ENCODE peak calls at places on chromosomes 6 and 20, in five cellular contexts. R is endothelial cell of umbilical vein, P is GM12878, A is A549, K is K562. N is an unnamed sample.
A peak's percentile ranks its signal among the peaks of the same experiment; 100 is the strongest.

GRCh38 chr6:30844118-30844535 is 40.2 kb upstream of the DDR1 start:
- DNase-seq in K (no peak), P (no peak), A (no peak), R (no peak), N (no peak)

GRCh38 chr6:16102208-16102607 is 26.7 kb upstream of the MYLIP start:
- DNase-seq in K (no peak), R (no peak), P (no peak), A (no peak), N (no peak)

GRCh38 chr6:142530566-142530965 is 228.8 kb downstream of the ADGRG6 start:
- DNase-seq in P (no peak), K (no peak), A (no peak), R (no peak), N (no peak)

GRCh38 chr6:41543087-41543486 is 3.1 kb upstream of the FOXP4 start:
- DNase-seq in K (no peak), A (no peak), P (no peak), R (no peak), N (no peak)

GRCh38 chr6:92114091-92114490 is 1305.3 kb downstream of the EPHA7 start:
- DNase-seq in P (no peak), R (no peak), A (no peak), K (no peak), N (no peak)

GRCh38 chr20:38452880-38453624 is 17.9 kb upstream of the SNHG17 start:
- DNase-seq in P (no peak), K (peak; percentile 93), R (peak; percentile 77), A (no peak), N (no peak)

GRCh38 chr6:144753023-144753705 is 468.0 kb downstream of the UTRN start:
- DNase-seq in A (no peak), P (peak; percentile 34), K (no peak), R (no peak), N (no peak)

GRCh38 chr20:43837856-43838702 is 76.6 kb upstream of the TOX2 start:
- DNase-seq in R (no peak), P (no peak), K (no peak), A (no peak), N (no peak)

GRCh38 chr20:24382330-24382729 is 87.1 kb upstream of the SYNDIG1 start:
- DNase-seq in K (no peak), P (no peak), R (no peak), A (no peak), N (no peak)

GRCh38 chr6:29629571-29629970 is 3.4 kb downstream of the GABBR1 start:
- DNase-seq in K (peak; percentile 5), P (no peak), R (no peak), A (no peak), N (no peak)

GRCh38 chr20:24729896-24730605 is 219.0 kb upstream of the CST7 start:
- DNase-seq in P (no peak), K (no peak), A (no peak), R (no peak), N (no peak)

GRCh38 chr6:41877051-41877680 is 18.0 kb downstream of the USP49 start:
- DNase-seq in A (no peak), P (no peak), K (no peak), R (no peak), N (no peak)

GRCh38 chr20:50313223-50313820 is 122.7 kb downstream of the CEBPB start:
- DNase-seq in P (no peak), A (peak; percentile 88), R (no peak), K (no peak), N (no peak)

GRCh38 chr20:19376451-19376971 is 164.1 kb downstream of the SLC24A3 start:
- DNase-seq in P (no peak), K (no peak), A (no peak), R (no peak), N (no peak)

GRCh38 chr6:57257911-57258541 is 35.9 kb upstream of the RAB23 start:
- DNase-seq in A (no peak), K (no peak), P (no peak), R (peak; percentile 12), N (no peak)

GRCh38 chr6:162971346-162971745 is 243.6 kb downstream of the PACRG start:
- DNase-seq in A (no peak), R (no peak), P (no peak), K (no peak), N (no peak)

GRCh38 chr20:49853640-49854039 is 41.0 kb downstream of the SLC9A8 start:
- DNase-seq in K (no peak), P (no peak), R (peak; percentile 61), A (no peak), N (no peak)

GRCh38 chr6:135291288-135292116 is 110.4 kb downstream of the MYB start:
- DNase-seq in K (peak; percentile 64), A (no peak), R (peak; percentile 73), P (no peak), N (peak; percentile 74)

GRCh38 chr20:45028424-45029136 is 62.3 kb downstream of the STK4 start:
- DNase-seq in A (no peak), K (no peak), P (no peak), R (no peak), N (no peak)

GRCh38 chr6:37061157-37061804 is 55.8 kb downstream of the FGD2 start:
- DNase-seq in A (no peak), K (no peak), P (no peak), R (no peak), N (no peak)

GRCh38 chr6:165515963-165516624 is 146.9 kb downstream of the PDE10A start:
- DNase-seq in A (peak; percentile 19), K (no peak), R (peak; percentile 17), P (no peak), N (no peak)

GRCh38 chr6:129498556-129498940 is 211.4 kb downstream of the ARHGAP18 start:
- DNase-seq in A (no peak), K (no peak), R (no peak), P (no peak), N (no peak)

GRCh38 chr20:10511507-10512231 is 76.6 kb downstream of the SLX4IP start:
- DNase-seq in R (peak; percentile 94), K (peak; percentile 93), P (peak; percentile 94), A (peak; percentile 94), N (peak; percentile 98)

GRCh38 chr20:25341716-25342680 is 48.6 kb downstream of the ABHD12 start:
- DNase-seq in P (no peak), A (no peak), K (no peak), R (no peak), N (no peak)

GRCh38 chr6:77457720-77458349 is 5.5 kb downstream of the HTR1B start:
- DNase-seq in R (peak; percentile 93), K (peak; percentile 48), P (no peak), A (peak; percentile 31), N (peak; percentile 65)

GRCh38 chr6:81814365-81815109 is 62.1 kb upstream of the TENT5A start:
- DNase-seq in P (no peak), K (no peak), A (no peak), R (no peak), N (no peak)

GRCh38 chr6:150766201-150766997 is 99.1 kb upstream of the MTHFD1L start:
- DNase-seq in A (no peak), K (no peak), R (peak; percentile 57), P (no peak), N (no peak)

GRCh38 chr20:57484772-57485171 is 40.2 kb downstream of the CTCFL start:
- DNase-seq in K (no peak), R (no peak), P (no peak), A (no peak), N (no peak)

DNA sequence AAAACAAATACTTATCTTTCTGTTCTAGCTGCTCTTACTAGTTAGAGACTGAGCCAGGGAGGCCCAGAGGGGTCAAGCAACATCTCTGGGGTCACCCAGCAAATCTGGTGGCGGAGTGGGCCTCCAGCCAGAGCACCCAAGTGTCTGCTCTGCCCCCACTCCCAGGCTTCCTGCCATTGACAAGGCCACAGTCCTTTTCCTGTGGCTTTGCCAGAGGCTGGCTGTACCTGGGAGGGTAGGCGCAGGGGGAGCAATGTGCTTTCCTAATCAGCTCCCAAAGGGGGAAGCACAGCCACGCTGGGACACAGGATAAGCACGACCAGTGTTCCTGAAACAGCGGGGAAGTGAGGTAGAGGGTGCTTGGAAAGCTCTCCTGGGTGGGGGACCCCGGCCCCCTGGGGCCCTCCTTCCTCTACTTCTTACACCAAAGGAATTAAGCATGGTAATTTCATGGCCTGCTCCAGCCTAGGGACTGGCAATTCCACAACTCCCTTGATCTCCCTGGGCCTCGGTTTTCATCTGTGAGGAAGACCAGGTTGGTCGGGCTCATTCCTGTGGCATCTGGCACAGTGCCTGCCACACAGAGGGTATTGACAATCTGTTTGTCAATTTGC is 7.6 kb downstream of the TCF15 start:
- DNase-seq in K (no peak), A (no peak), P (no peak), R (peak; percentile 27), N (no peak)
- TF ChIP-seq MYC in K (no peak), A (no peak), P (no peak), R (no peak), N (no peak)

DNA sequence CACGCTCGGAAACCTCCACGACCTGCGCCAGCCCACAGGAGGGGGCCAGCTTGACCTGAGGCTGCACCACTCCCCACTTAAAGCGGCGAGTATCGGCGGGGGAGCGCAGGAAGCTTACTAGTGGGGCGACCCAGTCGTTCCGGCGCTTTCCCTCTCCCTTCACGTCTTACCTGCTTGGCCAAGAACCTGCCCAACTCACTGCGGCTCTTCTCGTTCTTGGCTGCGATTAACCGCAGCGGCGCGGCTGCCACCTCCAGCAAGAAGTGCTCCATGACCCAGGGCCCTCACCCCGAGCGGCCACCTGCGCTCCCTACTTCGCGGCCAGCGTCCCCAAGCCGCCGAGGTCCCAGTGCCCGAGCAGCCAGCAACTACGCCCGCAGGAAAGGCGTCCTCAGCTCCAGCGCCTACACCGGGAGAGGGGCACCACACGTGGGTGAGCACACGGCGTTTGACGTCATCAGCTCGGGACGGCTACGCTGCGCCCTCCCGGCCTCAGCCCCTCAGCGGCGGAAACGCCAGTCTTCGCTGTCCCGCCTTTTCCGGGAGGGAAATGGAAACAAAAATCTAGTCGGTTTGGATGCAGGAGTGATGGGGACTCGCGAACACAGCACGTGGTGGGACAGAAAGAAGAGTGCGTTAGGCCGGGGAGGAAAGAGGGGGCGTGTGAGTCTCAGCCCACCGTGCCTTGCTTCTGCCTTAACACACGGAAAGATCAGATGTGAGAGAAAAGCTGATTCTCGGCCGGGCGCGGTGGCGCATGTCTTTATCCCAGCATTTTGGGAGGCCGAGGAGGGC is at the start of gene MDN1:
- DNase-seq in R (peak; percentile 96), K (peak; percentile 97), P (peak; percentile 73), A (peak; percentile 78), N (peak; percentile 98)
- TF ChIP-seq MYC in R (peak; percentile 93), K (peak; percentile 100), P (peak; percentile 81), A (no peak), N (peak; percentile 100)

DNA sequence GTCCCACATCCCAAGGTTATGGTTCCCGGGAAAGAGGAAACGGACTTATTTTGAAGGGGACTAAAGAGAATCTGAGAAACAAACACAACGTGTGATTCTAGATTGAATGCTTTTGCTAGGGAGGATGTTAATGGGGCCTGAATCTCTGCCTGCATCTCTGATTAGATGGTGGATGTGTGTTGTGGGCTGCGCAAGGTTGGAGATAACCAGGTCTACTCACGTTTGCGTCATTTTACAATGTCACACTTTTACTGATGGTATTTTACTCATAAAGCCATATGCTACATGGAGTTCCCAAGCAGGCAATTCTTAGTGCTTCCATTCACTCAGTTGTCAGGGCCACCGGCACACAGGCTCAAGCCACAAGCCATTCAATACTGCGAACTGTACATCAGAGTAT is 23.2 kb upstream of the CCR6 start:
- DNase-seq in P (no peak), K (no peak), A (no peak), R (no peak), N (no peak)
- TF ChIP-seq MYC in P (no peak), K (no peak), A (no peak), R (no peak), N (no peak)

DNA sequence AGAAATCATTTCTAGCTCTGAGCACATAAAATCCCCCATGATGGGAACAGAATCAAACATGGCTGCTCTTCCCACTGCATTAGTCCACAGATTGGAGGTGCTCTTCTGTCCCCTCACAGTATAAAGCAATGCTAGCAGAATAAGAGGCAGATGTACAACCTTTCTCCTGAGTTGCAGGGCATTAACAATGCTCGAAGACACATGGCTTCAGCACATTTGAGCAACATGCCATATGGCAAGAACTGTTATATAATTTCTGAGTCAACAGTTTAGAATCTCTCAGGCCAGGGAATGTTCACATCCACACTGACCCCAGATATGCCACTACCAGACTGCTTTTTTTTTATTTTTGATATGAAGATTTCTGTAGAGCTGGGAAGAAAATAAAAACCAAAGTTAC is 119.6 kb downstream of the KIF13A start:
- DNase-seq in R (peak; percentile 64), A (no peak), P (no peak), K (no peak), N (no peak)
- TF ChIP-seq MYC in R (no peak), A (no peak), P (no peak), K (no peak), N (no peak)